ENCODE peak calls at places on chromosome 4, in ten cellular contexts. Y is A673; A is A549; B is CD8-positive, alpha-beta T cell; O is Panc1; H is Peyer's patch; N is lung; S is aorta; I is OCI-LY7; Z is suprapubic skin. U is an unnamed sample.

GRCh38 chr4:111802191-111802590 is 343.1 kb upstream of the FAM241A start:
- DNase-seq in Y (no peak), A (no peak), B (no peak), O (no peak), H (no peak), N (no peak), S (no peak), I (no peak), Z (no peak), U (no peak)

GRCh38 chr4:2672700-2673099 is 83.4 kb downstream of the TNIP2 start:
- DNase-seq in Y (no peak), A (no peak), B (no peak), O (no peak), H (no peak), N (no peak), S (no peak), I (peak), Z (no peak), U (no peak)

GRCh38 chr4:11106190-11106589 is 322.5 kb downstream of the HS3ST1 start:
- DNase-seq in Y (no peak), A (no peak), B (no peak), O (no peak), H (no peak), N (no peak), S (no peak), I (no peak), Z (no peak), U (no peak)

GRCh38 chr4:53656421-53656981 is 65.2 kb upstream of the LNX1 start:
- DNase-seq in Y (no peak), A (no peak), B (no peak), O (no peak), H (no peak), N (no peak), S (peak), I (no peak), Z (no peak), U (peak)

GRCh38 chr4:73976217-73976616 is 5.6 kb downstream of the PF4 start:
- DNase-seq in Y (no peak), A (no peak), B (no peak), O (no peak), H (no peak), N (no peak), S (no peak), I (no peak), Z (no peak), U (no peak)

GRCh38 chr4:1542516-1543320 is 136.5 kb upstream of the NKX1-1 start:
- DNase-seq in Y (no peak), A (no peak), B (no peak), O (no peak), H (no peak), N (no peak), S (no peak), I (no peak), Z (no peak), U (no peak)

GRCh38 chr4:53693408-53693807 is 102.1 kb upstream of the LNX1 start:
- DNase-seq in Y (no peak), A (no peak), B (no peak), O (no peak), H (no peak), N (no peak), S (no peak), I (no peak), Z (no peak), U (no peak)

GRCh38 chr4:23763559-23763958 is 126.3 kb downstream of the PPARGC1A start:
- DNase-seq in Y (no peak), A (no peak), B (no peak), O (no peak), H (peak), N (no peak), S (no peak), I (no peak), Z (no peak), U (no peak)

GRCh38 chr4:111754003-111754402 is 391.3 kb upstream of the FAM241A start:
- DNase-seq in Y (no peak), A (no peak), B (no peak), O (no peak), H (no peak), N (no peak), S (no peak), I (no peak), Z (no peak), U (no peak)

GRCh38 chr4:135385830-135386581 is 1184.4 kb upstream of the PABPC4L start:
- DNase-seq in Y (no peak), A (no peak), B (no peak), O (no peak), H (no peak), N (no peak), S (no peak), I (no peak), Z (no peak), U (no peak)

GRCh38 chr4:76305971-76306881 is at the start of gene STBD1:
- DNase-seq in Y (peak), A (peak), B (peak), O (no peak), H (peak), N (peak), S (peak), I (no peak), Z (peak), U (peak)

GRCh38 chr4:95505149-95505548 is 43.6 kb downstream of the UNC5C start:
- DNase-seq in Y (no peak), A (no peak), B (no peak), O (no peak), H (no peak), N (no peak), S (no peak), I (no peak), Z (no peak), U (no peak)

GRCh38 chr4:61301285-61301684 is 101.2 kb downstream of the ADGRL3 start:
- DNase-seq in Y (no peak), A (no peak), B (no peak), O (no peak), H (no peak), N (no peak), S (no peak), I (no peak), Z (no peak), U (no peak)

DNA sequence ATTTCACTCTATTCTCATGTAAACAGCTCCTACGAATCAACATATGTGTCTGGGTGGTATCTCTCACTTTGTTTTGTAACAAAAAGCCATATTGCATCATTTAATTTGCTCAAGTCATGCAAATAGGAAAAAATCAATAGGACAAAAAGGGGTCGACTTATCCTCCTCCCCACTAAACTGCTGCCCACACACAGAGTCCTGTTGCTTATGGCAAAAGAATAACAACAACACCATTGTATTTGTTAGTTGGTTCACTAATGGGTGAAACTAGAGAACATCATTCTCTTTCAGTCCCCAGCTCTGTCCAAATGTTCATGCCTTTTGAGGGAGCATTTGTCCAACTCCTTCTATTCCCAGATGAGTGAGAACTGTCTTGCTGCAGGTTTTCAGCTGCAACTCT is 2.1 kb downstream of the HHIP start:
- DNase-seq in Y (no peak), A (no peak), B (no peak), O (no peak), H (no peak), N (no peak), S (no peak), I (no peak), Z (no peak), U (no peak)
- H3K4me3 ChIP-seq in Y (no peak), A (peak), B (no peak), O (no peak), H (no peak), N (no peak), S (no peak), I (no peak), Z (no peak), U (no peak)

GRCh38 chr4:158172196-158172557 is 648 bp downstream of the GASK1B start:
- DNase-seq in Y (peak), A (no peak), B (no peak), O (no peak), H (no peak), N (no peak), S (no peak), I (no peak), Z (no peak), U (no peak)

GRCh38 chr4:158169516-158169915 is 3.3 kb downstream of the GASK1B start:
- DNase-seq in Y (no peak), A (no peak), B (no peak), O (no peak), H (no peak), N (no peak), S (no peak), I (no peak), Z (no peak), U (no peak)

GRCh38 chr4:158169931-158170690 is 2.7 kb downstream of the GASK1B start:
- DNase-seq in Y (peak), A (no peak), B (no peak), O (no peak), H (no peak), N (no peak), S (no peak), I (no peak), Z (no peak), U (no peak)

GRCh38 chr4:158171456-158171790 is 1.4 kb downstream of the GASK1B start:
- DNase-seq in Y (no peak), A (no peak), B (no peak), O (no peak), H (no peak), N (no peak), S (no peak), I (no peak), Z (no peak), U (no peak)

GRCh38 chr4:158170691-158171455 is 2.0 kb downstream of the GASK1B start:
- DNase-seq in Y (no peak), A (no peak), B (no peak), O (no peak), H (peak), N (peak), S (peak), I (no peak), Z (peak), U (peak)
- H3K27ac ChIP-seq in Y (peak), A (no peak), B (no peak), O (no peak), H (peak), N (peak), S (peak), I (no peak), Z (peak), U (peak)

DNA sequence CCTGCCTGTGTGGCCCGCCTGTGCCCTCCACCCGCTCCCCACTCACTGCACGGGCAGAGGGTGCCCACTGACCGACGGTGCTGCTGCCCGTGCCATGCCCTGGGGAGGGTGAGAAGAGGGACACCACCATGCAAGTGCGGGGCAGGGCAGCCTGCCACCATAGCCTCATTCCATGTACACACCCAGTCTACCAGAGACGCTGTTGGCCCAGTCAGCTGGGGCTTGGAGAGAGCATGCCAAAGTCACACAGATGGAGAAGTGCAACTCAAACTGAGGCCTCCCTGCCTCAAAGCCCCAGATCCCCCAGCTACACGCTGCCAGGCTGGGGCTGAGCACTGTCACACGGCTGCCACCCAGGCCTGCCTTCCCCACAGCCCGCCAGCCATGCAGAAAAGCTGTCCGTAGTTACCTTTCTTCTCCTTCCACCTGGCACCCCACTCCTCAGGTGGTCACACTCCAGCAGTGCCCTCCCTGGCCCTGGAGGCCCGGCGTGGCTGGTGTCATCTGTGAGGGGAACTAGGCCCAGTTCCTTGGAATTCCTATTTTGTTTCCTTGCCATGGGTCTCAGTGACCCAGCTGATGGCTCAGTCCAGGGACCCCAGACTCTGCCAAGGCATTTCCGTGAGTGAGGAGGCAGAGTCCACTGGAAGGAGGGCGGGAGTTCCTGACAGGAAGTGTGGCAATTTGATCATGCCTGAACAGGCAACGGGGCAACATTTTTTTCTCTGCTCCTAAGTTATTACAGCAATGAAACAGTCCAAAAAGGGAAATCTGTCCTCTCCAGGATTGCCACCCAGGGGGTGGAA is at the start of gene SLC2A9:
- DNase-seq in Y (no peak), A (no peak), B (no peak), O (no peak), H (no peak), N (no peak), S (peak), I (no peak), Z (no peak), U (no peak)
- H3K4me3 ChIP-seq in Y (no peak), A (no peak), B (no peak), O (no peak), H (no peak), N (no peak), S (no peak), I (no peak), Z (peak), U (no peak)

GRCh38 chr4:186644737-186645261 is 78.9 kb downstream of the FAT1 start:
- DNase-seq in Y (peak), A (no peak), B (no peak), O (no peak), H (no peak), N (no peak), S (no peak), I (no peak), Z (no peak), U (no peak)

GRCh38 chr4:186644316-186644638 is 79.4 kb downstream of the FAT1 start:
- DNase-seq in Y (no peak), A (no peak), B (no peak), O (no peak), H (no peak), N (no peak), S (no peak), I (no peak), Z (no peak), U (no peak)

GRCh38 chr4:186642998-186643397 is 80.7 kb downstream of the FAT1 start:
- DNase-seq in Y (peak), A (no peak), B (no peak), O (no peak), H (no peak), N (no peak), S (no peak), I (no peak), Z (no peak), U (no peak)

GRCh38 chr4:186642530-186642929 is 81.1 kb downstream of the FAT1 start:
- DNase-seq in Y (no peak), A (no peak), B (no peak), O (no peak), H (no peak), N (no peak), S (no peak), I (no peak), Z (no peak), U (no peak)

DNA sequence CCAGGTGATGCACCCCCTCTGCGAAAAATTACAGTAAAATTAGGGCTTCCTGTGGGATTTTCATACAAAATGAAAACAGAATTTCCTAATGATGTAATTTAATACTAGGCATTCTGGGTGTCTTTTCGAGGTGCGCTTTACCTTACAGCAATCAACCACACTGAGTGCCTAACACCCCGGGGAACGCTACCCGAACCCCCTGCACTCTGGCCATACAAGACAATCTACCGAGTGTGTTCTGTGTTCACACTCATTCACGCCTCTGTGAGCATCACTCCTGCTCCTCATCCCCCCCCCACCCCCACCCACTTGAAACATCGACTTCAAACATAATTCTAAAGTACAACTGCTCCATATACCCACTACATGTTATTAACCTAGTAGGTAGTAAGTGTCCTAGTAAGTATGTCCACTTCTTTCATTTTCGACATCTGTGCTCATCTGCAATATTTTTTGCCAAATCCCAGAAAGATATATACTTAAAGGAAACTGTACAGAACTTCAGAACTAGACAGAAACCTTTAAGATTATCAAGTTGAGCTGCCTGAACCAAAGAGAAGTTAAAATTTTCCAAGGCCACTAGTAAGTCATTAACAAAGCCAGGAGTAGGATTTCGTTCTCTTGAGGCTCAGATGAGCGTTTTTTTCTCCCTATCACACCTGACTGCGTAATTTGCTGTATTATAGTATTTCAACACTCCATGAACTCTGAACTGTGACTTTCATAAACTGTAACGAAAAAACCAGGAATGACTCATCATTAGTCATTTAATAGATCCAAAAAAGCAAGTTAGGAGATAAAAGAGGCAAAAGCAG is 79.9 kb downstream of the FAT1 start:
- DNase-seq in Y (peak), A (peak), B (no peak), O (no peak), H (no peak), N (no peak), S (no peak), I (no peak), Z (no peak), U (no peak)
- H3K27ac ChIP-seq in Y (no peak), A (peak), B (no peak), O (peak), H (no peak), N (no peak), S (no peak), I (no peak), Z (no peak), U (no peak)

GRCh38 chr4:122747883-122748282 is 15.4 kb downstream of the BBS12 start:
- DNase-seq in Y (no peak), A (no peak), B (no peak), O (no peak), H (no peak), N (no peak), S (no peak), I (no peak), Z (no peak), U (no peak)
- H3K4me3 ChIP-seq in Y (no peak), A (no peak), B (no peak), O (no peak), H (no peak), N (no peak), S (no peak), I (no peak), Z (no peak), U (no peak)

GRCh38 chr4:5206391-5206790 is 155.1 kb downstream of the STK32B start:
- DNase-seq in Y (peak), A (no peak), B (no peak), O (no peak), H (no peak), N (no peak), S (no peak), I (no peak), Z (peak), U (peak)
- H3K27ac ChIP-seq in Y (peak), A (no peak), B (no peak), O (no peak), H (no peak), N (no peak), S (no peak), I (no peak), Z (peak), U (no peak)

DNA sequence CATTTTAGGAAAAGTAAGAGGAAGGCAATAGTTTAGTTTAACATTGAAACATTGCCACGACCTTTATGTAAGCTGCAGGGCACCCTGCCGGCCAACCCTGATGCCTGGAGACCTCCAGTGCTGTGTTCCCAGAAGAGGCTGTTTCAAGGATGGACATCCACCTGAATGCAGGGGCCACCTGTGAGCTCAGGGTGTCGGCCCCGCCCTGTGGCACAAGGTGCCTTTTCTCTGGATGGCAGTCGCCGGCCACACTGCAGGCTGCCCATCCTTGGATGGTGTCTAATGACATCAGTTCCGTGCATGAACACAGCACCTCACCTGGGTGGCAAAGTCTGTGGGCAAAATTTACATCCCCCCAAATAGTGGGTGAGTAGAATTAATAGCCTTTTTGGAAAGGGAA is 180.0 kb downstream of the AFAP1 start:
- DNase-seq in Y (no peak), A (no peak), B (no peak), O (no peak), H (no peak), N (no peak), S (no peak), I (no peak), Z (no peak), U (no peak)
- H3K4me3 ChIP-seq in Y (peak), A (no peak), B (peak), O (peak), H (no peak), N (no peak), S (no peak), I (peak), Z (no peak), U (no peak)

U was measured in uterus.